ENCODE peak calls at places on chromosomes 4 and X, in seven cellular contexts. I, D, W, A, S, N and O are unnamed samples.

GRCh38 chr4:8765084-8765483 is 106.6 kb downstream of the HMX1 start:
- DNase-seq in I (no peak), D (no peak), W (no peak), A (no peak), S (no peak), N (no peak), O (peak)

GRCh38 chr4:153036931-153037330 is 100.8 kb downstream of the FHDC1 start:
- DNase-seq in I (no peak), D (no peak), W (no peak), A (no peak), S (no peak), N (peak), O (no peak)

GRCh38 chrX:78665286-78665685 is 6.2 kb upstream of the RTL3 start:
- DNase-seq in I (no peak), D (no peak), W (no peak), A (no peak), S (no peak), N (no peak), O (no peak)

GRCh38 chrX:26026179-26026578 is 112.0 kb upstream of the MAGEB18 start:
- DNase-seq in I (no peak), D (no peak), W (no peak), A (no peak), S (no peak), N (peak), O (no peak)

GRCh38 chr4:151822331-151822730 is 61.5 kb upstream of the GATB start:
- DNase-seq in I (no peak), D (no peak), W (no peak), A (no peak), S (no peak), N (no peak), O (no peak)

GRCh38 chr4:56799291-56799823 is 22.1 kb downstream of the SPINK2 start:
- DNase-seq in I (no peak), D (no peak), W (no peak), A (no peak), S (no peak), N (no peak), O (no peak)

GRCh38 chr4:99657801-99658200 is at the start of gene C4orf54:
- DNase-seq in I (no peak), D (peak), W (no peak), A (no peak), S (no peak), N (peak), O (no peak)

GRCh38 chr4:75494563-75494962 is 19.6 kb downstream of the RCHY1 start:
- DNase-seq in I (no peak), D (no peak), W (no peak), A (no peak), S (no peak), N (peak), O (no peak)

GRCh38 chr4:1772869-1773538 is 20.1 kb upstream of the FGFR3 start:
- DNase-seq in I (no peak), D (no peak), W (no peak), A (no peak), S (no peak), N (no peak), O (no peak)

GRCh38 chrX:149284616-149285015 is 220.5 kb downstream of the IDS start:
- DNase-seq in I (no peak), D (no peak), W (no peak), A (no peak), S (no peak), N (no peak), O (no peak)

GRCh38 chrX:114619874-114620273 is 36.0 kb downstream of the HTR2C start:
- DNase-seq in I (no peak), D (no peak), W (no peak), A (no peak), S (no peak), N (no peak), O (no peak)

GRCh38 chr4:89820005-89820404 is 17.0 kb downstream of the SNCA start:
- DNase-seq in I (no peak), D (no peak), W (peak), A (no peak), S (no peak), N (no peak), O (no peak)

GRCh38 chrX:93673056-93673868 is at the start of gene NAP1L3:
- DNase-seq in I (peak), D (no peak), W (no peak), A (no peak), S (peak), N (peak), O (peak)